ENCODE peak calls at places on chromosome 18, in eight cellular contexts. J is lung, V is GM12865, C is ACHN, A is NCI-H1694 treated with DMSO at 0.1 percent for 48 hours, U is cardiac fibroblast, P is psoas muscle, K is Calu3. N is an unnamed sample.

GRCh38 chr18:23812566-23813440 is 123.5 kb downstream of the LAMA3 start:
- DNase-seq in J (no peak), V (peak), C (peak), A (peak), U (peak), P (no peak), K (no peak), N (no peak)

GRCh38 chr18:69843047-69843446 is 104.6 kb downstream of the CD226 start:
- DNase-seq in J (no peak), V (no peak), C (no peak), A (no peak), U (no peak), P (no peak), K (no peak), N (no peak)

GRCh38 chr18:27185025-27185763 is at the start of gene CHST9:
- DNase-seq in J (no peak), V (no peak), C (peak), A (no peak), U (no peak), P (peak), K (peak), N (peak)

GRCh38 chr18:76558881-76559667 is 64.0 kb upstream of the ZNF516 start:
- DNase-seq in J (no peak), V (no peak), C (no peak), A (no peak), U (no peak), P (no peak), K (peak), N (no peak)

GRCh38 chr18:23631746-23632145 is 31.0 kb downstream of the ANKRD29 start:
- DNase-seq in J (no peak), V (no peak), C (no peak), A (no peak), U (no peak), P (no peak), K (no peak), N (no peak)

GRCh38 chr18:67597759-67598158 is 81.2 kb upstream of the DSEL start:
- DNase-seq in J (no peak), V (no peak), C (no peak), A (no peak), U (no peak), P (no peak), K (no peak), N (no peak)

GRCh38 chr18:13616041-13616440 is 110.3 kb downstream of the FAM210A start:
- DNase-seq in J (peak), V (no peak), C (no peak), A (no peak), U (no peak), P (no peak), K (no peak), N (no peak)

GRCh38 chr18:49017813-49018552 is 67.2 kb upstream of the SMAD7 start:
- DNase-seq in J (no peak), V (no peak), C (no peak), A (no peak), U (no peak), P (peak), K (no peak), N (no peak)

GRCh38 chr18:42261731-42262130 is 306.7 kb downstream of the PIK3C3 start:
- DNase-seq in J (no peak), V (no peak), C (no peak), A (no peak), U (no peak), P (no peak), K (no peak), N (no peak)

GRCh38 chr18:3793545-3793944 is 343.6 kb downstream of the TGIF1 start:
- DNase-seq in J (no peak), V (no peak), C (no peak), A (no peak), U (peak), P (no peak), K (no peak), N (no peak)

GRCh38 chr18:2657788-2658458 is 2.4 kb downstream of the SMCHD1 start:
- DNase-seq in J (no peak), V (peak), C (peak), A (no peak), U (peak), P (no peak), K (no peak), N (no peak)

GRCh38 chr18:45590060-45590537 is 25.2 kb upstream of the SLC14A2 start:
- DNase-seq in J (no peak), V (no peak), C (no peak), A (no peak), U (no peak), P (no peak), K (no peak), N (no peak)

N was measured in progenitor cell of endocrine pancreas.